ENCODE peak calls at places on chromosomes 4 and X, in five cellular contexts. C is HCT116, M is IMR-90, R is tibial nerve, P is vagina. J is an unnamed sample.

GRCh38 chr4:121070696-121071639 is 1.4 kb downstream of the NDNF start:
- DNase-seq in M (no peak), C (no peak), P (no peak), R (no peak), J (no peak)

GRCh38 chr4:165201806-165202205 is 5.6 kb upstream of the KLHL2 start:
- DNase-seq in C (no peak), P (no peak), M (no peak), R (no peak), J (no peak)

GRCh38 chr4:128427832-128428366 is 140.3 kb upstream of the PGRMC2 start:
- DNase-seq in R (peak; percentile 15), C (peak; percentile 86), P (no peak), M (peak; percentile 68), J (peak; percentile 52)

GRCh38 chr4:62683799-62684566 is 1483.9 kb downstream of the ADGRL3 start:
- DNase-seq in R (no peak), C (no peak), P (no peak), M (no peak), J (no peak)

GRCh38 chr4:170005472-170005871 is 20.7 kb downstream of the MFAP3L start:
- DNase-seq in R (no peak), M (no peak), C (no peak), P (no peak), J (no peak)

GRCh38 chr4:38069271-38069760 is 109.1 kb downstream of the PTTG2 start:
- DNase-seq in P (no peak), M (peak; percentile 89), C (no peak), R (no peak), J (peak; percentile 75)

GRCh38 chr4:68176500-68176899 is 46.8 kb upstream of the TMPRSS11F start:
- DNase-seq in R (no peak), M (no peak), P (no peak), C (no peak), J (no peak)

GRCh38 chr4:83599183-83599582 is 63.3 kb downstream of the GPAT3 start:
- DNase-seq in R (no peak), M (peak; percentile 59), P (no peak), C (peak; percentile 23), J (no peak)

GRCh38 chrX:131802836-131803626 is 220.1 kb upstream of the STK26 start:
- DNase-seq in R (no peak), C (no peak), M (peak; percentile 52), P (no peak), J (peak; percentile 78)

GRCh38 chrX:119468930-119469635 is 839 bp downstream of the SLC25A5 start:
- DNase-seq in P (no peak), C (peak; percentile 44), M (peak; percentile 71), R (peak; percentile 82), J (peak; percentile 90)
- H3K27ac ChIP-seq in P (peak overlapping the region; percentile 93), C (peak overlapping the region; percentile 88), M (peak overlapping the region; percentile 86), R (peak overlapping the region; percentile 63), J (peak overlapping the region; percentile 97)

DNA sequence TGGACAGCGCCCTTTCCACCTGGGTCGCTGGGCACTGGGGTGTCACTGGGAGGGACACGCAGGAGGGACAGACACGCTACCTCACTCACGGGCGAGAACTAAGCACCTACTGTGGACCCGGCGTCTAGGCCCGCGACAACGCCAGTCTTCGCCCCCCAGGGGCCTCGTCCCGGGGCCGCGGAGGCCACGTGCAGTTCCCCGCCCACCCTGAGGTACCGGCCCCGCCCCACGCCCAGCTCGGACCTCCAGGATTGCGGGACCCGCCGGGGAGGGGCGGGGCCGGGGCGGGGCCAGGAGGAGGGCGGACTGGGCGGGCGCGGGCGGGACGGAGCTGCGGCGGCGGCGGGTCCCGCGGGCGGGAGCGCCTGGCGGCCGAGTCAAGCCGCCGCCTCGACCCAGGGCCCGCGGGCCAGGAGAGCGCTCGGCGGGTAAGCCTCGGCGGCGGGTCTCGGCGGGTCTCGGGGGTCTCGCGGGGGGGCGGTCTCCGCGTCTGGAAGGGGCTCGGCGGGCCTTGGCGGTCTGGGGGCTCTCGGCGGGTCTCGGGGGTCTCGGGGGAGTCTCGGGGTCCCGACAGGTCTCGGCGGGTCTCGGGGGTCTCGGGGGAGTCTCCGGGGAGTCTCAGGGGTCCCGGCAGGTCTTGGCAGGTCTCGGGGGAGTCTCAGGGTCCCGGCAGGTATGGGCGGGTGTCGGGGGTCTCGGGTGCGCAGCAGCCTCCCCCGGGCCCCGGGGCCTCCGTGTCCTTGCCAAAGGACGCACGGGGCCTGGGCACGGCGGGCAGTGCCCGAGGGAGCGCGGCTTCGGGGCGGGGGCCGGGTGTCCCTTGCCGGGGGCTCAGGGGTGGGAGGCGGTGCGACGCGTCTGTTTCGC is at the start of gene SH3BP2:
- DNase-seq in M (peak; percentile 49), P (no peak), C (peak; percentile 40), R (peak; percentile 62), J (peak; percentile 78)
- TF ChIP-seq POLR2A in M (no peak), P (no peak), C (no peak), R (no peak), J (peak; percentile 39)

DNA sequence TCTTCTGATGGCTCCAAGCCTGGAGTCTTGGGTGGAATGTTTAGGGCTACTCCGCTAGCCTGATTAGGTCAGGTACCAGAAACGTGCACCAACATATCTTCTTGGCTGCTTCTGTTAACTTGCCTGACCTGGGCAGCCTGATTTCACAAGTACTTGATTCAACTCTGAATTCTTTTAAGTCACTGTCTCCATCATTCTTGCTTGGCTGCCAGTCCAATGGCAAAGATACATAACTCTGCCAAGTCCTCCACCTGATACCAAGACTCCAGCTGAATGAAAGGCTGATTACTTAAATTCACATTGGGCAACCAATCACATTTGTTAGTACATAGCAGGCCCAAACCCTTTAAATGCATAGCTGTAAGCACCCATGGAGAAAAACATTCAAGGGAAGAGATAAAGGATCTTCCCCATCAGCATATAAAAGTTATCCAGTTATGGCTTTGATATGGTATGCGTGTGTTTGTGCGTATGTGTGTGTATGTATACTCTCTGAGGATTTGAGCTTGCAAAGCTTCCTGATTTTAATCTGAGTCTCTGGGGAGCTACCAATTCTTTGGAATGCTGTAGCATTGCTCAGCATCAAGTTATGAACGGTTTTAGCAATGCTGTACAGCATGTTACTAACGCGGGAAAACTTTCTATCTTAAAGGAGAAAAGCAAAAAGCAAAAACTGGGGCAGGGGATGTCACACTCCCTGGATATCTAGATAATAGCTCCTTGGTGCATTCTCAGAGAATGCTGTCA is 917.2 kb downstream of the DMD start:
- DNase-seq in M (no peak), C (no peak), R (no peak), P (no peak), J (no peak)
- H3K27me3 ChIP-seq in M (no peaks in the 10 kb centered on the region), C (no peaks in the 10 kb centered on the region), R (no peaks in the 10 kb centered on the region), P (no peaks in the 10 kb centered on the region), J (no peaks in the 10 kb centered on the region)

GRCh38 chrX:21153033-21153432 is 221.2 kb upstream of the CNKSR2 start:
- DNase-seq in P (no peak), R (no peak), C (no peak), M (no peak), J (no peak)

GRCh38 chrX:21150208-21150607 is 224.0 kb upstream of the CNKSR2 start:
- DNase-seq in C (no peak), P (no peak), M (no peak), R (no peak), J (no peak)

GRCh38 chrX:21151051-21151450 is 223.2 kb upstream of the CNKSR2 start:
- DNase-seq in M (no peak), R (peak; percentile 20), P (no peak), C (no peak), J (no peak)

GRCh38 chrX:21158678-21159077 is 215.5 kb upstream of the CNKSR2 start:
- DNase-seq in P (no peak), M (no peak), R (no peak), C (no peak), J (no peak)

DNA sequence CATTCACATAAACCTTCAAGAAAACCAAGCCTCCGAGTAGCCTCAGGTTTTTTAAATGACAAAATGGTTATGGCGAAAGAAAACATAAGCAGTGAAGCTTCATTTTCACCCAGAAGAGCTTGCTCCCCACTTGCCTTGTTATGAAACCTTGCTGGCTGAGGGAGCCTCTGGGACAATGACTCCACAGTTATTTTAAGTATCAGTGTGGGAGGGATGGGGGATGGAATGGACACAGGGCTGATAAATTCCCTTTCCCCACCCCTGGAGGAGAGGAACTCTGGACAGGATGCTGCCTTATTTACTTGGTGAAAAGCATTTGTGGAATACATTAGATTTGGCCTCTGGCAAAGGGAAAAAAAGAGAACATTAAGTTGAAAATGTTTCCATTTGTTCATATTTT is 220.7 kb upstream of the CNKSR2 start:
- DNase-seq in M (peak; percentile 4), P (no peak), C (no peak), R (peak; percentile 52), J (no peak)
- H3K27ac ChIP-seq in M (no peak overlapping the region), P (no peak overlapping the region), C (no peak overlapping the region), R (no peak overlapping the region), J (no peak overlapping the region)

GRCh38 chrX:103913356-103914020 is 48.9 kb upstream of the TMSB15B start:
- DNase-seq in R (no peak), M (peak; percentile 8), P (no peak), C (no peak), J (no peak)

GRCh38 chrX:103910371-103910770 is 52.1 kb upstream of the TMSB15B start:
- DNase-seq in M (no peak), C (no peak), P (no peak), R (no peak), J (no peak)
- TF ChIP-seq POLR2A in M (no peak), C (no peak), P (no peak), R (no peak), J (no peak)

GRCh38 chrX:13776387-13776786 is 40.5 kb downstream of the GPM6B start:
- DNase-seq in P (no peak), R (no peak), C (no peak), M (peak; percentile 37), J (no peak)

GRCh38 chrX:13775837-13776236 is 41.1 kb downstream of the GPM6B start:
- DNase-seq in C (no peak), R (no peak), P (no peak), M (no peak), J (no peak)

GRCh38 chrX:13770013-13770412 is 35.5 kb downstream of the OFD1 start:
- DNase-seq in C (no peak), R (no peak), M (no peak), P (no peak), J (no peak)

GRCh38 chrX:13778916-13779315 is 38.0 kb downstream of the GPM6B start:
- DNase-seq in M (peak; percentile 74), C (no peak), R (no peak), P (no peak), J (no peak)

DNA sequence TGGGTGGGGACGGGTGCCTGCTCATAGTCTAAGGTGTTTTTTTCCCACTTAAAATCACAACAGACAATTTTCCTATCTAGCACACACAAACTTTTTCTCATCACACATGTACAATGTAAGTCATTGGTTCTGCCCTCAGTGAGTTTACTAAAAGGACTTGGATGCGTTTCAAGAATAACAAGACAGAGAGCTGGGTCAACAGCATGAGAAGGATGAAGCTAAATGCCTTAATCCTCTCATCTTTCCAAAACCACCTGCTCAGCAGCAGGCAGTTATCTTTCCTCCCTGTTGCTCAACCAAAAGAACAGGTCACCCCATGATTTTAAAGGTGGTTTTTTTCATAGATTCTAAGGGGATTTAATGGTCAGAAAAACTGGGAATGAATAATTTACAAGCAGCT is 40.1 kb downstream of the OFD1 start:
- DNase-seq in R (no peak), C (no peak), M (peak; percentile 23), P (no peak), J (no peak)
- H3K27me3 ChIP-seq in R (no peaks in the 10 kb centered on the region), C (no peaks in the 10 kb centered on the region), M (no peaks in the 10 kb centered on the region), P (no peaks in the 10 kb centered on the region), J (no peaks in the 10 kb centered on the region)

GRCh38 chr4:123546661-123547060 is 150.1 kb downstream of the SPRY1 start:
- DNase-seq in C (no peak), M (no peak), P (no peak), R (no peak), J (no peak)
- H3K27ac ChIP-seq in C (no peak overlapping the region), M (no peak overlapping the region), P (no peak overlapping the region), R (no peak overlapping the region), J (no peak overlapping the region)

J was measured in adrenal gland.